ENCODE peak calls at places on chromosomes 5 and 9, in ten cellular contexts. V is stimulated activated CD8-positive, alpha-beta memory T cell treated with anti-CD3 and anti-CD28 coated beads, Interleukin-7, amount 100 ng/mL, for 1 hour; S is brain microvascular endothelial cell; D is A549; N is hippocampal formation; E is activated T-helper 1 cell treated with Interleukin-2 at 50 U/mL for 16 hours; H is NCI-H1048; R is naive thymus-derived CD8-positive, alpha-beta T cell; W is EL; I is BJ. M is an unnamed sample.

GRCh38 chr5:179699640-179700298 is 1.0 kb downstream of the CANX start:
- DNase-seq in V (no peak), S (peak; percentile 28), D (peak; percentile 29), N (no peak), E (no peak), H (no peak), R (no peak), W (peak; percentile 38), I (no peak), M (no peak)

GRCh38 chr5:102718819-102719218 is 36.3 kb upstream of the PAM start:
- DNase-seq in V (no peak), S (no peak), D (no peak), N (no peak), E (no peak), H (no peak), R (no peak), W (peak; percentile 33), I (peak; percentile 31), M (no peak)

GRCh38 chr5:82812575-82812974 is 264.6 kb downstream of the TMEM167A start:
- DNase-seq in V (no peak), S (peak; percentile 40), D (no peak), N (no peak), E (no peak), H (no peak), R (no peak), W (no peak), I (no peak), M (no peak)

GRCh38 chr5:89351232-89351631 is 468.2 kb upstream of the MEF2C start:
- DNase-seq in V (no peak), S (peak; percentile 71), D (peak; percentile 5), N (no peak), E (no peak), H (no peak), R (no peak), W (peak; percentile 43), I (peak; percentile 37), M (no peak)

GRCh38 chr9:111700776-111701175 is 39.4 kb downstream of the GNG10 start:
- DNase-seq in V (no peak), S (no peak), D (no peak), N (no peak), E (no peak), H (no peak), R (no peak), W (no peak), I (no peak), M (no peak)

GRCh38 chr5:23820764-23821471 is 313.5 kb downstream of the PRDM9 start:
- DNase-seq in V (no peak), S (peak; percentile 3), D (peak; percentile 58), N (no peak), E (no peak), H (no peak), R (no peak), W (no peak), I (no peak), M (no peak)

GRCh38 chr9:124222918-124223720 is 34.6 kb upstream of the NEK6 start:
- DNase-seq in V (no peak), S (no peak), D (no peak), N (peak; percentile 30), E (no peak), H (no peak), R (no peak), W (peak; percentile 45), I (no peak), M (no peak)

GRCh38 chr5:17336054-17336453 is 118.6 kb downstream of the BASP1 start:
- DNase-seq in V (no peak), S (no peak), D (no peak), N (no peak), E (no peak), H (no peak), R (no peak), W (no peak), I (no peak), M (no peak)

GRCh38 chr5:41747291-41747690 is 122.9 kb downstream of the OXCT1 start:
- DNase-seq in V (no peak), S (peak; percentile 74), D (no peak), N (no peak), E (no peak), H (no peak), R (no peak), W (peak; percentile 24), I (no peak), M (no peak)

GRCh38 chr5:158546748-158547147 is 553.0 kb downstream of the EBF1 start:
- DNase-seq in V (no peak), S (no peak), D (no peak), N (no peak), E (no peak), H (no peak), R (no peak), W (no peak), I (no peak), M (no peak)

GRCh38 chr9:101543098-101543735 is 9.6 kb downstream of the RNF20 start:
- DNase-seq in V (no peak), S (no peak), D (no peak), N (no peak), E (no peak), H (no peak), R (no peak), W (no peak), I (no peak), M (no peak)

GRCh38 chr5:78594946-78595921 is 53.3 kb downstream of the LHFPL2 start:
- DNase-seq in V (no peak), S (peak; percentile 99), D (peak; percentile 96), N (no peak), E (no peak), H (no peak), R (no peak), W (peak; percentile 96), I (peak; percentile 98), M (no peak)

GRCh38 chr9:128862401-128862851 is 19.3 kb downstream of the KYAT1 start:
- DNase-seq in V (no peak), S (no peak), D (no peak), N (no peak), E (no peak), H (no peak), R (no peak), W (no peak), I (no peak), M (no peak)

GRCh38 chr5:140556438-140556837 is 835 bp downstream of the SRA1 start:
- DNase-seq in V (no peak), S (no peak), D (no peak), N (no peak), E (no peak), H (no peak), R (no peak), W (no peak), I (no peak), M (no peak)

GRCh38 chr5:163318707-163319106 is 118.7 kb upstream of the CCNG1 start:
- DNase-seq in V (no peak), S (no peak), D (no peak), N (no peak), E (no peak), H (no peak), R (no peak), W (no peak), I (no peak), M (no peak)

GRCh38 chr5:171268700-171269413 is 40.2 kb upstream of the TLX3 start:
- DNase-seq in V (no peak), S (no peak), D (no peak), N (no peak), E (no peak), H (no peak), R (no peak), W (no peak), I (no peak), M (no peak)